ENCODE peak calls at places on chromosomes 4 and X, in ten cellular contexts. I is HCT116, Z is keratinocyte, P is adrenal gland, H is upper lobe of right lung, L is kidney, V is hepatocyte, R is tibial nerve, M is colonic mucosa, E is ovary. S is an unnamed sample. For H3K4me1, the result is how much of the 10 kb centered on the place peaks cover.

GRCh38 chr4:104616401-104616820 is 121.7 kb upstream of the CXXC4 start:
- DNase-seq in E (no peak), L (peak), Z (no peak), V (peak), H (no peak), I (no peak), M (no peak), P (peak), R (no peak), S (no peak)

GRCh38 chr4:186161138-186161537 is 30.2 kb upstream of the CYP4V2 start:
- DNase-seq in E (no peak), L (no peak), Z (no peak), I (no peak), R (no peak), V (peak), M (no peak), P (no peak), H (no peak), S (no peak)

GRCh38 chr4:48755287-48755686 is 24.8 kb downstream of the FRYL start:
- DNase-seq in R (no peak), Z (no peak), V (no peak), I (no peak), H (no peak), M (no peak), E (no peak), L (no peak), P (no peak), S (no peak)

GRCh38 chr4:176489001-176489400 is 169.2 kb downstream of the SPCS3 start:
- DNase-seq in E (no peak), R (no peak), I (no peak), V (no peak), Z (no peak), P (no peak), M (no peak), L (no peak), H (no peak), S (no peak)

GRCh38 chr4:11722218-11722617 is 293.5 kb upstream of the HS3ST1 start:
- DNase-seq in R (no peak), V (peak), I (no peak), M (no peak), H (no peak), E (no peak), P (no peak), Z (no peak), L (no peak), S (no peak)

GRCh38 chrX:110180928-110181310 is 137.0 kb downstream of the AMMECR1 start:
- DNase-seq in P (no peak), H (no peak), L (no peak), E (no peak), R (no peak), M (no peak), Z (no peak), I (peak), V (no peak), S (no peak)

GRCh38 chr4:8547912-8548730 is 32.1 kb upstream of the GPR78 start:
- DNase-seq in M (no peak), H (peak), E (no peak), Z (peak), V (no peak), L (peak), P (no peak), I (no peak), R (no peak), S (no peak)

GRCh38 chrX:108224727-108225455 is 133.3 kb downstream of the ATG4A start:
- DNase-seq in Z (no peak), M (no peak), E (no peak), I (peak), P (no peak), V (peak), L (no peak), H (no peak), R (no peak), S (no peak)

GRCh38 chrX:103565752-103566151 is 19.6 kb upstream of the TCEAL4 start:
- DNase-seq in H (no peak), Z (peak), I (no peak), V (peak), M (no peak), R (no peak), L (no peak), P (no peak), E (no peak), S (no peak)

GRCh38 chr4:98610926-98611325 is 47.5 kb downstream of the TSPAN5 start:
- DNase-seq in L (no peak), I (no peak), Z (no peak), P (no peak), M (no peak), H (no peak), R (no peak), E (no peak), V (no peak), S (no peak)

GRCh38 chr4:152342293-152342692 is 193.6 kb downstream of the FBXW7 start:
- DNase-seq in E (no peak), Z (no peak), V (no peak), I (no peak), R (no peak), M (no peak), H (no peak), P (no peak), L (no peak), S (no peak)

GRCh38 chr4:83386931-83387897 is 52.6 kb upstream of the HPSE start:
- DNase-seq in V (no peak), M (no peak), L (no peak), I (no peak), H (no peak), Z (peak), E (no peak), P (no peak), R (no peak), S (no peak)

GRCh38 chrX:70478521-70478920 is 33.9 kb downstream of the DLG3 start:
- DNase-seq in M (no peak), H (no peak), P (no peak), I (no peak), L (no peak), E (no peak), V (no peak), Z (no peak), R (no peak), S (no peak)

GRCh38 chr4:40379248-40379647 is 44.1 kb downstream of the CHRNA9 start:
- DNase-seq in I (no peak), H (no peak), R (no peak), L (no peak), E (no peak), V (no peak), M (no peak), Z (no peak), P (no peak), S (no peak)

GRCh38 chrX:113384628-113385027 is 544.0 kb upstream of the AMOT start:
- DNase-seq in P (peak), M (no peak), I (no peak), L (no peak), Z (no peak), H (no peak), V (peak), E (no peak), R (no peak), S (peak)

GRCh38 chrX:97389761-97390192 is 506.1 kb downstream of the RPA4 start:
- DNase-seq in P (peak), R (no peak), L (no peak), I (peak), M (no peak), H (no peak), E (no peak), V (peak), Z (no peak), S (no peak)

GRCh38 chr4:154927126-154927525 is 146.1 kb downstream of the RBM46 start:
- DNase-seq in V (no peak), L (no peak), E (no peak), I (no peak), M (no peak), P (no peak), R (no peak), H (no peak), Z (no peak), S (no peak)

GRCh38 chrX:56313308-56313707 is 81.2 kb downstream of the KLF8 start:
- DNase-seq in V (no peak), P (no peak), H (no peak), L (no peak), M (no peak), E (no peak), I (no peak), R (no peak), Z (no peak), S (no peak)

GRCh38 chrX:154350429-154351182 is 23.8 kb downstream of the FLNA start:
- DNase-seq in Z (no peak), P (no peak), H (no peak), R (no peak), L (peak), E (peak), V (no peak), M (no peak), I (no peak), S (no peak)

GRCh38 chrX:53481816-53482485 is 47.8 kb upstream of the HSD17B10 start:
- DNase-seq in R (peak), P (peak), I (peak), H (peak), Z (no peak), V (peak), L (no peak), E (no peak), M (peak), S (peak)

GRCh38 chrX:143988356-143988755 is 104.5 kb downstream of the UBE2NL start:
- DNase-seq in L (no peak), R (no peak), V (no peak), I (no peak), E (no peak), M (no peak), P (no peak), Z (no peak), H (no peak), S (no peak)

GRCh38 chr4:79297029-79297428 is 28.8 kb downstream of the NAA11 start:
- DNase-seq in V (no peak), P (no peak), R (no peak), M (no peak), H (no peak), Z (no peak), I (no peak), E (no peak), L (peak), S (no peak)

GRCh38 chr4:81447551-81448266 is 24.0 kb downstream of the RASGEF1B start:
- DNase-seq in I (no peak), E (no peak), Z (no peak), H (no peak), R (no peak), P (no peak), M (no peak), V (no peak), L (no peak), S (no peak)

GRCh38 chr4:166895771-166896170 is 338.5 kb downstream of the SPOCK3 start:
- DNase-seq in I (no peak), M (no peak), R (no peak), E (no peak), Z (no peak), V (no peak), P (no peak), H (no peak), L (no peak), S (no peak)

GRCh38 chr4:83268491-83268890 is 16.1 kb downstream of the COQ2 start:
- DNase-seq in I (no peak), R (no peak), Z (no peak), M (no peak), V (no peak), L (no peak), P (no peak), H (no peak), E (no peak), S (no peak)

GRCh38 chrX:67543818-67544217 is at the start of gene AR:
- DNase-seq in I (no peak), R (peak), E (peak), H (peak), Z (no peak), P (peak), M (peak), L (peak), V (peak), S (no peak)

GRCh38 chr4:964346-965025 is 8.9 kb downstream of the DGKQ start:
- DNase-seq in I (no peak), P (no peak), V (no peak), M (no peak), E (no peak), Z (no peak), H (no peak), R (no peak), L (peak), S (no peak)

GRCh38 chr4:960736-961650 is 12.4 kb downstream of the DGKQ start:
- DNase-seq in E (no peak), V (no peak), I (no peak), H (no peak), R (no peak), M (no peak), P (no peak), Z (no peak), L (peak), S (no peak)

GRCh38 chr4:963276-964225 is 9.8 kb downstream of the DGKQ start:
- DNase-seq in H (no peak), M (no peak), I (no peak), L (peak), E (no peak), Z (no peak), R (no peak), P (no peak), V (no peak), S (no peak)

GRCh38 chr4:961651-962230 is 11.6 kb downstream of the DGKQ start:
- DNase-seq in R (no peak), M (peak), E (no peak), H (no peak), L (peak), Z (peak), I (no peak), P (no peak), V (no peak), S (no peak)

GRCh38 chr4:962231-963208 is 10.8 kb downstream of the DGKQ start:
- DNase-seq in Z (no peak), I (no peak), M (peak), E (no peak), R (no peak), V (no peak), P (peak), H (no peak), L (peak), S (no peak)
- TF ChIP-seq CTCF in Z (no peak), I (no peak), M (no peak), E (no peak), R (no peak), V (no peak), P (no peak), H (no peak), L (no peak), S (no peak)

GRCh38 chr4:92968556-92968955 is 664.8 kb downstream of the GRID2 start:
- DNase-seq in H (no peak), L (no peak), V (no peak), E (no peak), P (no peak), M (no peak), R (no peak), Z (no peak), I (no peak), S (no peak)
- H3K4me1 ChIP-seq in H (under half), L (under half), V (under half), E (under half), P (under half), M (under half), R (under half), Z (under half), I (under half), S (under half)

DNA sequence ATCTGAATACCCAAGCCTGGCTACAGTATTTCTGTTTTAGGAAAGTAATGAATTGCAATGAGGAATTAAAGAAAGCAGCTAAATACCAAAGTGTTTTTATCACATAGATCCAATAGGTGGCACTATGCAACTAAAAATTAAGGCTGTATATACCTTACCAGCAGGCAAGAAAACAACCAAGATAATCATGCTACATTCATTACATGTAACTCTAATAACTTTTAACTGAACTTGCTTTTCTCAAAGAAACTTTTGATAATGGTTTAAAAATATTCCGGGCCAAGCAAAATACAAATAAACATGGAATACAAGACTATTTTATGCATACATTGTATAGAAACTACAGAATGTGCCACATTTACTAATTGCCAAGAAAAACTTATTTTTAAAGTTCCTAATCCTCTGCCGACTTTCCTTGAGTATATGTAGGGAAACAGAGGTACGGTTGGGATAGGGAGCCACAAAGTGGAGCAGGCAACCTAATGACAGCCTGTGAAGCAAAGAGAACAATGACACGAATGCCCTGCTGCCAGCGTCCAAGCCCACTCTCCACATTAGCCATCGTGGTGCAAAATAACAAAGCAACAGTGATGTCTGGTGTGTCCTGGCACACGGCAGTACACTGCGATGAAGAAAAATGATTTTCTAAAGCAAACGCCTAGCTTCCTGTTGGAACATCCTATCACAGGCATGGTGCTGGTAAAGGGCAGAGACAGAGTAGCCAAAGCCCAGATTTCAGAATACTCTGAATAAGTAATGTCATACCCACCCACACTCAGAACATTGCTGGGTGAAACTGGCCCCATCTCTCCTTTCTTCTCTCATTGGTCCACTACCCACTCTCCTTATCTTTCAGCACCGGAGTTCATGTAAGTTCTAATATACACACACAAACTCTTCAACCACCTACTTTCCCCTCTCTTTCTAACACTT is 63.5 kb downstream of the SEC24D start:
- DNase-seq in E (no peak), M (no peak), V (peak), L (no peak), R (no peak), H (no peak), Z (no peak), P (no peak), I (peak), S (peak)
- TF ChIP-seq CTCF in E (peak), M (peak), V (peak), L (peak), R (peak), H (peak), Z (no peak), P (peak), I (peak), S (peak)

DNA sequence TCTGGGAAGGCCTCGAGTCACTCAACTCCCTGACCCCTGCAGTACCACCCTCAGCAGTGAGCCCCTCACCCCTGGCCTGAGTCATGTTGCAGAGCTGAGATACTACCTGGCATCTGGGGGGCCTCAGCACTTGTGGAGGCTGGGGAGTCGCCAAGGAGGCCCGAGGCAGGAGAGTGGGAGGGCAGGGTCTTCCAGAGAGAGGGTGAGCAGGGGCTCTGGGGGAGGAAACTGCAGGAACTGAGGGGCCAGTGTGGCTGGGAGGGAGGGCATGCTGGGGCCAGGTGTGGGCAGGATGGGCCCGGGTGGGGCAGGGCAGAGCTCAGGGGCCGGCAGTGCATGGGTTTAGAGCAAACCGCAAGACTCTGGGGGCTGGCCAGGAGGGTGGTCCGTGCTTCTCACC is 59.7 kb downstream of the SORCS2 start:
- DNase-seq in R (no peak), Z (no peak), L (peak), E (no peak), V (no peak), H (no peak), P (no peak), M (no peak), I (no peak), S (no peak)
- H3K4me1 ChIP-seq in R (half or more), Z (under half), L (under half), E (under half), V (under half), H (under half), P (under half), M (under half), I (under half), S (under half)

GRCh38 chr4:128769011-128769410 is 40.5 kb upstream of the JADE1 start:
- DNase-seq in P (no peak), Z (no peak), R (no peak), M (no peak), E (no peak), L (no peak), H (no peak), I (no peak), V (no peak), S (no peak)
- TF ChIP-seq CTCF in P (no peak), Z (no peak), R (no peak), M (no peak), E (no peak), L (no peak), H (no peak), I (no peak), V (no peak), S (no peak)

GRCh38 chrX:38634665-38635064 is 73.3 kb downstream of the TSPAN7 start:
- DNase-seq in Z (no peak), M (no peak), R (no peak), P (no peak), L (no peak), V (no peak), E (no peak), I (no peak), H (no peak), S (no peak)
- H3K4me1 ChIP-seq in Z (under half), M (under half), R (under half), P (under half), L (under half), V (under half), E (under half), I (under half), H (under half), S (under half)

DNA sequence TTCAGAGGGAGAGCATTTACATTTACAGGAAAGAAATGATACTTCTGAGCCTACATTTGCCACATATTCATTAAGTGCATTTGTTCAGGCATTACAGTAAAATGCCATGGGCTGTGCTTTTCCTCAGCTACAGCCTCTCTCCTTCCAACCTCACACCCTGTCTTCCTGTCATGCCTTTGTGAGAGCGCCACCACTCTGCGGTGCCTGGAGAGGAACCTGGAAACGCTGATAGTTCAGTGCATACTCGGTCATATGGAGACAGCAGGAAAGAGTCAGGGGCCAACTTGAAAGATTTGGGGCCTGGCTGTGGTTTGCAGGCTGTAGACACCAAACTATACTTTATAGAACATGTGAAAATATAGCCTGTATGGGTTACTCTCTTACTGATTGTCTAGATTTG is 40.5 kb downstream of the NFKB1 start:
- DNase-seq in H (no peak), P (no peak), M (peak), L (no peak), V (no peak), E (no peak), R (no peak), Z (no peak), I (no peak), S (no peak)
- TF ChIP-seq CTCF in H (no peak), P (no peak), M (no peak), L (no peak), V (no peak), E (no peak), R (no peak), Z (peak), I (peak), S (no peak)

GRCh38 chr4:159142985-159143384 is 40.1 kb downstream of the RAPGEF2 start:
- DNase-seq in P (no peak), L (no peak), V (no peak), M (no peak), R (no peak), Z (no peak), E (no peak), I (no peak), H (no peak), S (no peak)

GRCh38 chr4:159146454-159146853 is 43.6 kb downstream of the RAPGEF2 start:
- DNase-seq in L (no peak), M (no peak), V (no peak), P (no peak), H (no peak), I (no peak), E (no peak), Z (no peak), R (no peak), S (no peak)

GRCh38 chr4:159144112-159144694 is 41.3 kb downstream of the RAPGEF2 start:
- DNase-seq in V (no peak), R (no peak), E (no peak), M (no peak), Z (no peak), P (no peak), H (no peak), L (no peak), I (no peak), S (no peak)

GRCh38 chr4:159146007-159146330 is 43.1 kb downstream of the RAPGEF2 start:
- DNase-seq in V (no peak), H (no peak), R (no peak), I (no peak), L (no peak), E (no peak), M (no peak), P (no peak), Z (no peak), S (no peak)

GRCh38 chr4:159145318-159146006 is 42.6 kb downstream of the RAPGEF2 start:
- DNase-seq in M (no peak), R (no peak), Z (no peak), V (no peak), I (no peak), E (no peak), H (no peak), P (no peak), L (no peak), S (no peak)
- H3K4me1 ChIP-seq in M (under half), R (under half), Z (under half), V (under half), I (under half), E (under half), H (under half), P (under half), L (under half), S (under half)

DNA sequence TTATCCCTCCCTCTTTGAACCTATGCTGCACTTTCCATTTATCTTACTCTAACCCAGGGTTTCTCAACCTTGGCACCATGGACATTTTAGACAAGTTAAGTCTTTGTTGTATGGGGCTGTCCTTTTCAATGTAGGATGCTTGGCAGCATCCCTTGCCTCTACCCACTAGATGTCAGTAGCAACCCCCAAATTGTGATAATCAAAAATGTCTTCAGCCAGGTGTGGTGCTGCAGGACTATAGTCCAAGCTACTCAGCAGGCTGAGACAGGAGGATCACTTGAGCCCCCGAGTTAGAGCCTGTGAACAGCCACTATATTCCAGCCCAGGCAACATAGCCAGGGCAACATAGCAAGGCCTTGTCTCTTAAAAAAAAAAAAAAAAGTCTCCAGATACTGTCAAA is 7.0 kb downstream of the LRCH2 start:
- DNase-seq in H (no peak), P (no peak), M (no peak), Z (no peak), E (no peak), R (no peak), L (no peak), I (peak), V (peak), S (peak)
- TF ChIP-seq CTCF in H (peak), P (peak), M (no peak), Z (peak), E (no peak), R (peak), L (peak), I (peak), V (peak), S (peak)